ENCODE peak calls at places on chromosome 12, in ten cellular contexts. T is Peyer's patch; D is GM12865; U is neuronal stem cell; L is GM12878; M is CD8-positive, alpha-beta T cell; O is caudate nucleus; N is frontal cortex; I is fibroblast of the aortic adventitia; A is fibroblast of gingiva. Y is an unnamed sample.

GRCh38 chr12:47808049-47808448 is 11.7 kb downstream of the HDAC7 start:
- DNase-seq in T (no peak), D (peak), U (no peak), L (peak), M (peak), O (peak), N (no peak), I (no peak), A (no peak), Y (peak)

GRCh38 chr12:75305412-75306332 is 24.5 kb downstream of the CAPS2 start:
- DNase-seq in T (no peak), D (no peak), U (no peak), L (no peak), M (no peak), O (no peak), N (no peak), I (no peak), A (no peak), Y (no peak)

GRCh38 chr12:120381752-120382419 is 12.9 kb upstream of the MSI1 start:
- DNase-seq in T (no peak), D (no peak), U (no peak), L (no peak), M (no peak), O (no peak), N (no peak), I (peak), A (peak), Y (no peak)

GRCh38 chr12:93789767-93790166 is 112.6 kb downstream of the CRADD start:
- DNase-seq in T (no peak), D (no peak), U (no peak), L (no peak), M (no peak), O (no peak), N (no peak), I (no peak), A (no peak), Y (no peak)

GRCh38 chr12:123289911-123290310 is 18.3 kb upstream of the CDK2AP1 start:
- DNase-seq in T (no peak), D (no peak), U (no peak), L (no peak), M (no peak), O (no peak), N (no peak), I (no peak), A (no peak), Y (no peak)

GRCh38 chr12:9869307-9870161 is at the start of gene CLEC2B:
- DNase-seq in T (no peak), D (peak), U (no peak), L (peak), M (no peak), O (no peak), N (no peak), I (peak), A (peak), Y (no peak)

GRCh38 chr12:108832730-108833354 is 24.5 kb downstream of the SSH1 start:
- DNase-seq in T (no peak), D (no peak), U (no peak), L (no peak), M (no peak), O (no peak), N (no peak), I (peak), A (peak), Y (no peak)

GRCh38 chr12:62966990-62967506 is 32.1 kb upstream of the PPM1H start:
- DNase-seq in T (no peak), D (no peak), U (no peak), L (no peak), M (no peak), O (no peak), N (no peak), I (no peak), A (no peak), Y (no peak)